ENCODE peak calls at places on chromosome 18, in six cellular contexts. D is COR-L47; K is stimulated activated CD4-positive, alpha-beta T cell treated with anti-CD3 and anti-CD28 coated beads, Interleukin-15, amount 100 ng/mL, for 1 hour; H is HT1080; T is NCI-H1105; W is stimulated activated naive CD4-positive, alpha-beta T cell. R is an unnamed sample.

GRCh38 chr18:48572402-48573126 is 33.7 kb downstream of the CTIF start:
- DNase-seq in T (no peak), H (no peak), W (no peak), K (no peak), D (no peak), R (no peak)

GRCh38 chr18:59502899-59503245 is 143.8 kb upstream of the LMAN1 start:
- DNase-seq in T (no peak), D (no peak), K (no peak), H (no peak), W (no peak), R (no peak)

GRCh38 chr18:73683618-73684238 is 463.9 kb downstream of the FBXO15 start:
- DNase-seq in W (no peak), T (no peak), D (no peak), K (no peak), H (no peak), R (no peak)

GRCh38 chr18:47946889-47947288 is 16.4 kb upstream of the SMAD2 start:
- DNase-seq in D (no peak), H (no peak), K (no peak), W (no peak), T (no peak), R (no peak)

GRCh38 chr18:621181-621580 is 24.4 kb downstream of the CLUL1 start:
- DNase-seq in W (no peak), T (no peak), D (no peak), K (no peak), H (peak), R (peak)

GRCh38 chr18:59715966-59716369 is 18.7 kb upstream of the CCBE1 start:
- DNase-seq in K (no peak), D (no peak), T (no peak), H (peak), W (no peak), R (peak)

GRCh38 chr18:71250191-71250590 is 961.3 kb downstream of the SOCS6 start:
- DNase-seq in W (no peak), D (no peak), H (no peak), T (no peak), K (no peak), R (no peak)

GRCh38 chr18:8801263-8801901 is 96.0 kb downstream of the MTCL1 start:
- DNase-seq in W (no peak), T (no peak), K (no peak), D (no peak), H (peak), R (no peak)

GRCh38 chr18:51266736-51267135 is 69.3 kb upstream of the MEX3C start:
- DNase-seq in K (no peak), H (peak), D (no peak), W (no peak), T (no peak), R (no peak)

GRCh38 chr18:49368876-49369440 is 91.5 kb downstream of the DYM start:
- DNase-seq in D (no peak), W (no peak), T (no peak), H (no peak), K (no peak), R (no peak)

GRCh38 chr18:23661735-23662308 is 889 bp downstream of the ANKRD29 start:
- DNase-seq in K (no peak), H (no peak), T (no peak), D (no peak), W (peak), R (no peak)

GRCh38 chr18:56257215-56257614 is 381.2 kb downstream of the TXNL1 start:
- DNase-seq in K (no peak), H (peak), W (no peak), T (no peak), D (no peak), R (peak)

GRCh38 chr18:34352385-34353163 is 127.9 kb upstream of the NOL4 start:
- DNase-seq in K (no peak), D (peak), H (no peak), W (no peak), T (peak), R (peak)

GRCh38 chr18:2087877-2088673 is 483.2 kb downstream of the METTL4 start:
- DNase-seq in D (no peak), H (no peak), K (no peak), W (no peak), T (no peak), R (no peak)

GRCh38 chr18:9575558-9575957 is 38.8 kb downstream of the PPP4R1 start:
- DNase-seq in T (no peak), H (peak), D (peak), K (no peak), W (no peak), R (peak)

GRCh38 chr18:79554945-79555645 is 124.5 kb upstream of the CTDP1 start:
- DNase-seq in K (no peak), T (no peak), H (no peak), D (no peak), W (no peak), R (no peak)